ENCODE peak calls at places on chromosomes 3 and 15, in seven cellular contexts. S, I, A, M, W, K and X are unnamed samples.

GRCh38 chr15:89199734-89200133 is 21.6 kb downstream of the RLBP1 start:
- DNase-seq in S (no peak), I (no peak), A (no peak), M (no peak), W (no peak), K (no peak), X (no peak)

GRCh38 chr3:66822059-66823009 is 175.8 kb upstream of the KBTBD8 start:
- DNase-seq in S (peak), I (no peak), A (peak), M (peak), W (no peak), K (peak), X (peak)

GRCh38 chr15:81069356-81069755 is 64.7 kb upstream of the CFAP161 start:
- DNase-seq in S (no peak), I (no peak), A (no peak), M (no peak), W (no peak), K (no peak), X (no peak)

GRCh38 chr3:179454887-179455286 is 3.6 kb upstream of the GNB4 start:
- DNase-seq in S (no peak), I (no peak), A (no peak), M (no peak), W (no peak), K (no peak), X (no peak)

GRCh38 chr3:8549354-8549753 is 47.7 kb downstream of the LMCD1 start:
- DNase-seq in S (no peak), I (no peak), A (no peak), M (no peak), W (no peak), K (no peak), X (no peak)

GRCh38 chr15:75455982-75456531 is 4.6 kb upstream of the SIN3A start:
- DNase-seq in S (peak), I (no peak), A (peak), M (no peak), W (peak), K (peak), X (no peak)

GRCh38 chr15:68653031-68653635 is 74.3 kb downstream of the CORO2B start:
- DNase-seq in S (no peak), I (no peak), A (no peak), M (no peak), W (peak), K (no peak), X (no peak)

GRCh38 chr3:86995537-86995936 is 4.6 kb upstream of the VGLL3 start:
- DNase-seq in S (no peak), I (no peak), A (no peak), M (no peak), W (no peak), K (no peak), X (no peak)

GRCh38 chr3:29247088-29247745 is 33.7 kb upstream of the RBMS3 start:
- DNase-seq in S (no peak), I (no peak), A (no peak), M (no peak), W (no peak), K (no peak), X (no peak)

GRCh38 chr3:142888484-142889262 is at the start of gene PCOLCE2:
- DNase-seq in S (peak), I (peak), A (peak), M (no peak), W (peak), K (no peak), X (peak)

GRCh38 chr15:70171224-70171886 is 73.6 kb upstream of the TLE3 start:
- DNase-seq in S (no peak), I (no peak), A (no peak), M (no peak), W (no peak), K (no peak), X (no peak)

GRCh38 chr15:79656151-79656797 is 224.1 kb downstream of the MINAR1 start:
- DNase-seq in S (no peak), I (no peak), A (no peak), M (no peak), W (no peak), K (peak), X (no peak)

GRCh38 chr3:125061170-125061569 is 5.4 kb upstream of the HEG1 start:
- DNase-seq in S (no peak), I (no peak), A (no peak), M (no peak), W (no peak), K (no peak), X (no peak)

GRCh38 chr3:129428382-129429079 is at the start of gene EFCAB12:
- DNase-seq in S (peak), I (peak), A (peak), M (peak), W (peak), K (peak), X (peak)

GRCh38 chr3:53693441-53693840 is 152.8 kb downstream of the CHDH start:
- DNase-seq in S (no peak), I (no peak), A (no peak), M (no peak), W (no peak), K (no peak), X (no peak)

GRCh38 chr15:93173369-93173768 is 84.4 kb upstream of the RGMA start:
- DNase-seq in S (no peak), I (peak), A (no peak), M (no peak), W (no peak), K (no peak), X (no peak)

GRCh38 chr15:38069001-38069400 is 134.6 kb downstream of the TMCO5A start:
- DNase-seq in S (peak), I (no peak), A (no peak), M (no peak), W (no peak), K (peak), X (no peak)

GRCh38 chr3:43998374-43998840 is 243.3 kb upstream of the TOPAZ1 start:
- DNase-seq in S (no peak), I (no peak), A (no peak), M (no peak), W (no peak), K (no peak), X (no peak)

GRCh38 chr15:84600331-84600686 is 500 bp upstream of the ZSCAN2 start:
- DNase-seq in S (peak), I (peak), A (peak), M (no peak), W (peak), K (peak), X (peak)

GRCh38 chr3:134377896-134378295 is 3.6 kb upstream of the AMOTL2 start:
- DNase-seq in S (no peak), I (no peak), A (no peak), M (no peak), W (peak), K (no peak), X (no peak)

GRCh38 chr3:189790658-189791057 is 159.5 kb downstream of the TP63 start:
- DNase-seq in S (no peak), I (no peak), A (no peak), M (no peak), W (no peak), K (no peak), X (no peak)

GRCh38 chr15:51223771-51224229 is 114.6 kb downstream of the CYP19A1 start:
- DNase-seq in S (no peak), I (peak), A (no peak), M (no peak), W (no peak), K (no peak), X (no peak)

GRCh38 chr3:150447631-150448465 is 39.8 kb downstream of the TSC22D2 start:
- DNase-seq in S (no peak), I (no peak), A (no peak), M (no peak), W (no peak), K (no peak), X (no peak)

GRCh38 chr3:195095035-195095703 is 175.8 kb downstream of the XXYLT1 start:
- DNase-seq in S (no peak), I (no peak), A (no peak), M (no peak), W (peak), K (no peak), X (no peak)

GRCh38 chr3:108410531-108410984 is 99.8 kb downstream of the MYH15 start:
- DNase-seq in S (no peak), I (no peak), A (no peak), M (no peak), W (peak), K (no peak), X (no peak)

GRCh38 chr15:72825831-72826230 is 42.3 kb upstream of the ADPGK start:
- DNase-seq in S (no peak), I (no peak), A (no peak), M (no peak), W (no peak), K (no peak), X (no peak)

GRCh38 chr3:50241163-50241562 is 5.2 kb downstream of the GNAI2 start:
- DNase-seq in S (no peak), I (no peak), A (no peak), M (no peak), W (no peak), K (no peak), X (no peak)

GRCh38 chr15:100919481-100920405 is 586 bp downstream of the LRRK1 start:
- DNase-seq in S (no peak), I (peak), A (no peak), M (no peak), W (peak), K (no peak), X (peak)

GRCh38 chr3:101521251-101521701 is 8.3 kb upstream of the SENP7 start:
- DNase-seq in S (peak), I (no peak), A (no peak), M (peak), W (no peak), K (no peak), X (no peak)

GRCh38 chr3:54176106-54176505 is 53.8 kb downstream of the CACNA2D3 start:
- DNase-seq in S (peak), I (no peak), A (no peak), M (no peak), W (no peak), K (no peak), X (no peak)

GRCh38 chr15:37618368-37618767 is 316.1 kb upstream of the TMCO5A start:
- DNase-seq in S (no peak), I (no peak), A (no peak), M (no peak), W (no peak), K (no peak), X (no peak)